ENCODE peak calls at places on chromosomes 16 and 17, in four cellular contexts. One of them, this sample, is unnamed.

GRCh38 chr17:41959336-41960095 is 7.1 kb upstream of the CNP start:
- DNase-seq in osteocyte: no peak
- DNase-seq in neural crest cell: peak
- DNase-seq in AG09309: no peak
- DNase-seq in this sample: no peak

GRCh38 chr16:29811896-29812665 is at the start of gene PRRT2:
- DNase-seq in neural crest cell: peak
- DNase-seq in osteocyte: peak
- DNase-seq in AG09309: no peak
- DNase-seq in this sample: peak

GRCh38 chr17:75684249-75684648 is 17.1 kb downstream of the SAP30BP start:
- DNase-seq in osteocyte: no peak
- DNase-seq in neural crest cell: no peak
- DNase-seq in AG09309: no peak
- DNase-seq in this sample: no peak

GRCh38 chr17:45639297-45639849 is 144.7 kb upstream of the CRHR1 start:
- DNase-seq in neural crest cell: no peak
- DNase-seq in AG09309: no peak
- DNase-seq in osteocyte: no peak
- DNase-seq in this sample: no peak

GRCh38 chr16:74275031-74275636 is 21.5 kb upstream of the PSMD7 start:
- DNase-seq in osteocyte: no peak
- DNase-seq in AG09309: no peak
- DNase-seq in neural crest cell: no peak
- DNase-seq in this sample: no peak

GRCh38 chr16:29662729-29663019 is 373 bp upstream of the SPN start:
- DNase-seq in AG09309: no peak
- DNase-seq in neural crest cell: no peak
- DNase-seq in osteocyte: no peak
- DNase-seq in this sample: no peak

GRCh38 chr17:45964634-45965033 is 34.4 kb upstream of the STH start:
- DNase-seq in osteocyte: no peak
- DNase-seq in neural crest cell: no peak
- DNase-seq in AG09309: no peak
- DNase-seq in this sample: no peak

GRCh38 chr16:68892214-68892613 is 48.9 kb downstream of the TANGO6 start:
- DNase-seq in AG09309: no peak
- DNase-seq in osteocyte: no peak
- DNase-seq in neural crest cell: no peak
- DNase-seq in this sample: no peak

GRCh38 chr17:21282231-21282630 is 2.3 kb upstream of the MAP2K3 start:
- DNase-seq in neural crest cell: no peak
- DNase-seq in osteocyte: peak
- DNase-seq in AG09309: peak
- DNase-seq in this sample: no peak

GRCh38 chr16:63720848-63721247 is 1401.0 kb downstream of the CDH11 start:
- DNase-seq in AG09309: no peak
- DNase-seq in neural crest cell: no peak
- DNase-seq in osteocyte: no peak
- DNase-seq in this sample: no peak
- TF ChIP-seq CTCF in AG09309: no peak
- TF ChIP-seq CTCF in neural crest cell: no peak
- TF ChIP-seq CTCF in osteocyte: peak
- TF ChIP-seq CTCF in this sample: no peak

GRCh38 chr16:21684199-21684598 is 20.4 kb downstream of the OTOA start:
- DNase-seq in osteocyte: no peak
- DNase-seq in AG09309: no peak
- DNase-seq in neural crest cell: peak
- DNase-seq in this sample: no peak
- TF ChIP-seq CTCF in osteocyte: peak
- TF ChIP-seq CTCF in AG09309: peak
- TF ChIP-seq CTCF in neural crest cell: peak
- TF ChIP-seq CTCF in this sample: no peak

DNA sequence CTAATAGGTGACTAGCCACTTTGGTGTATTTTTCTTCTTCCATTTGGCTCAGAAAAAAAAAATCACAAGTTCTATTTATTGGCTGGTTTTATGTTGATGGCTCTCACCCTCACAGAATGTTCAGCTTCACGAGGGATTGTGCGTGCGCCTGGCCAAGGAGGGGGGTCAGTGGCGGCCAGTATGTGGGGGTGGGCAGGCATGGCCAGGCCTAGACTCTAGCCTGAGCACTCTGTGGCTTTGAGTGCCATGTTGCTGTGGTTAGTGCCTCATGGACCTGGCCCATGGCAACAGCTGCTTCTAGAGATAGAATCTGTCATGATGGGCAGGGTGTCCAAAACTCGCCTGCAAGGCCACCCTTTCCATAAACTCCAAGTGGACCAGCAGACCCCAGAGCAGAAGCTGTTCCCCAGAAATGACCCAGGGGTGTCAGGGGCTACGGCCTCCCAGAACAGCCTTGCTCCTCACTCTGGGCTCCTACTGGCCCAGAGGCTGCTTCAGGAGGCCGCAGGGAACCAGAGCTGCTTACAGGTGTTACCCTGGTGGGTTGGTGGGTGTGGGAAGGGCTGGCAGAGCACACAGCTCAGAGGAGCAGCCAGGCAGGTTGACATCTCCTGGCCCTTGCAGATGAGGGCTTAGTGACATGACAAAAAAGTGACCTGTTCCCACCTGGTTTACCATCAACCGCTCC is 124.9 kb downstream of the SOCS1 start:
- DNase-seq in osteocyte: no peak
- DNase-seq in neural crest cell: no peak
- DNase-seq in AG09309: no peak
- DNase-seq in this sample: no peak
- TF ChIP-seq CTCF in osteocyte: no peak
- TF ChIP-seq CTCF in neural crest cell: no peak
- TF ChIP-seq CTCF in AG09309: no peak
- TF ChIP-seq CTCF in this sample: no peak

DNA sequence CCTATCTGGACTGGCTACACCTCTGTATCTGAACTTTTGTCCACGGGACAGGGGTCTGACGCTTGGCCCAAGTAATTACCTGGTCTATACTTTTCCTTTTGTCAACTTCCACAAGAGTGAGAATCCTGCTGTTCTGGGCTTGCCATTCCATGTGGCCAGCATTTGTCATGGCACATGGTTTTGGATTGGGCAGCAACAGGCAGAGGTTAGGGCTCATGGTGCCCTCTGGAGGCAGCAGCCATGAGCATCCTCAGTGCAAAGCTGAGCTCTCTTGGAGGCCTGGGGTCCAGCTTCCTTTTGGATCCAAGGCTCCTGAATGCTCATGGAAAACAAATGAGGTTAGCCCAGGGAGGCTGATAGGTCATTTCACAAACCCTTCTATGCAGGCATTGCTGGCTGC is 7.5 kb upstream of the EDC4 start:
- DNase-seq in AG09309: no peak
- DNase-seq in osteocyte: no peak
- DNase-seq in neural crest cell: no peak
- DNase-seq in this sample: no peak
- TF ChIP-seq CTCF in AG09309: peak
- TF ChIP-seq CTCF in osteocyte: peak
- TF ChIP-seq CTCF in neural crest cell: peak
- TF ChIP-seq CTCF in this sample: no peak

GRCh38 chr17:70629902-70630301 is 460.6 kb downstream of the KCNJ2 start:
- DNase-seq in neural crest cell: no peak
- DNase-seq in AG09309: no peak
- DNase-seq in osteocyte: no peak
- DNase-seq in this sample: no peak
- TF ChIP-seq CTCF in neural crest cell: peak
- TF ChIP-seq CTCF in AG09309: peak
- TF ChIP-seq CTCF in osteocyte: peak
- TF ChIP-seq CTCF in this sample: no peak